ENCODE peak calls at places on chromosome 19, in nine cellular contexts. W, E, J, P, O, M, G, Q and H are unnamed samples.

GRCh38 chr19:45122832-45123231 is 29.9 kb downstream of the PPP1R37 start:
- DNase-seq in W (no peak), E (no peak), J (no peak), P (no peak), O (no peak), M (no peak), G (no peak), Q (no peak), H (no peak)

GRCh38 chr19:3534375-3535234 is 4.4 kb upstream of the TEKTIP1 start:
- DNase-seq in W (no peak), E (no peak), J (no peak), P (no peak), O (no peak), M (no peak), G (no peak), Q (no peak), H (no peak)

GRCh38 chr19:13103961-13104847 is 1.5 kb upstream of the LYL1 start:
- DNase-seq in W (no peak), E (peak), J (peak), P (no peak), O (peak), M (peak), G (peak), Q (no peak), H (no peak)

GRCh38 chr19:8209111-8209964 is at the start of gene CERS4:
- DNase-seq in W (peak), E (peak), J (peak), P (no peak), O (peak), M (peak), G (peak), Q (no peak), H (no peak)

GRCh38 chr19:35249146-35249847 is 495 bp downstream of the LSR start:
- DNase-seq in W (peak), E (no peak), J (no peak), P (peak), O (peak), M (no peak), G (no peak), Q (no peak), H (no peak)

GRCh38 chr19:51000981-51001380 is 423 bp downstream of the KLK8 start:
- DNase-seq in W (no peak), E (no peak), J (no peak), P (peak), O (no peak), M (no peak), G (no peak), Q (no peak), H (no peak)

GRCh38 chr19:55688422-55689218 is 13.6 kb downstream of the EPN1 start:
- DNase-seq in W (peak), E (no peak), J (no peak), P (no peak), O (no peak), M (no peak), G (no peak), Q (no peak), H (no peak)

GRCh38 chr19:54029930-54030490 is 33.7 kb downstream of the VSTM1 start:
- DNase-seq in W (peak), E (peak), J (peak), P (peak), O (peak), M (peak), G (peak), Q (peak), H (no peak)

GRCh38 chr19:36331353-36332228 is 47.4 kb downstream of the ZFP14 start:
- DNase-seq in W (peak), E (peak), J (peak), P (peak), O (peak), M (peak), G (peak), Q (peak), H (peak)

GRCh38 chr19:48543121-48543710 is 8.8 kb upstream of the SULT2B1 start:
- DNase-seq in W (no peak), E (no peak), J (no peak), P (peak), O (no peak), M (no peak), G (no peak), Q (no peak), H (no peak)

GRCh38 chr19:17021328-17021727 is 5.3 kb downstream of the CPAMD8 start:
- DNase-seq in W (no peak), E (no peak), J (no peak), P (no peak), O (no peak), M (no peak), G (no peak), Q (no peak), H (no peak)

GRCh38 chr19:1933245-1933644 is 7.7 kb upstream of the CSNK1G2 start:
- DNase-seq in W (no peak), E (no peak), J (no peak), P (no peak), O (no peak), M (no peak), G (no peak), Q (no peak), H (no peak)

GRCh38 chr19:37074819-37075362 is 3.3 kb upstream of the ZNF420 start:
- DNase-seq in W (no peak), E (no peak), J (no peak), P (no peak), O (no peak), M (no peak), G (no peak), Q (no peak), H (no peak)

GRCh38 chr19:38229585-38230073 is 5.6 kb upstream of the DPF1 start:
- DNase-seq in W (peak), E (peak), J (peak), P (peak), O (peak), M (peak), G (no peak), Q (no peak), H (no peak)

GRCh38 chr19:8552810-8553209 is 24.4 kb downstream of the MYO1F start:
- DNase-seq in W (no peak), E (no peak), J (no peak), P (peak), O (no peak), M (no peak), G (no peak), Q (no peak), H (no peak)

GRCh38 chr19:7637374-7638256 is 705 bp downstream of the STXBP2 start:
- DNase-seq in W (peak), E (no peak), J (no peak), P (peak), O (no peak), M (no peak), G (no peak), Q (no peak), H (no peak)

GRCh38 chr19:46211201-46211881 is 18.2 kb upstream of the IGFL1 start:
- DNase-seq in W (peak), E (no peak), J (no peak), P (peak), O (no peak), M (no peak), G (no peak), Q (no peak), H (no peak)

GRCh38 chr19:41898235-41898634 is 15.3 kb downstream of the ARHGEF1 start:
- DNase-seq in W (no peak), E (no peak), J (no peak), P (no peak), O (no peak), M (no peak), G (no peak), Q (no peak), H (no peak)

GRCh38 chr19:41626877-41627276 is at the start of gene CEACAM4:
- DNase-seq in W (no peak), E (no peak), J (no peak), P (no peak), O (no peak), M (no peak), G (no peak), Q (no peak), H (no peak)

GRCh38 chr19:40759352-40759751 is 8.3 kb downstream of the SNRPA start:
- DNase-seq in W (no peak), E (no peak), J (no peak), P (no peak), O (no peak), M (no peak), G (no peak), Q (no peak), H (no peak)

GRCh38 chr19:41548954-41549688 is 26.8 kb upstream of the CEACAM21 start:
- DNase-seq in W (no peak), E (peak), J (peak), P (no peak), O (peak), M (no peak), G (no peak), Q (no peak), H (no peak)

GRCh38 chr19:7698583-7698982 is 3.3 kb downstream of the FCER2 start:
- DNase-seq in W (no peak), E (no peak), J (no peak), P (no peak), O (no peak), M (no peak), G (no peak), Q (no peak), H (no peak)